ENCODE peak calls at places on chromosome 18, in seven cellular contexts. F is pancreas, P is HFFc6, I is neural crest cell, W is spleen, B is brain microvascular endothelial cell, A is neural progenitor cell. Y is an unnamed sample.
A peak's percentile ranks its signal among the peaks of the same experiment; 100 is the strongest.

GRCh38 chr18:60038731-60039130 is 138.9 kb downstream of the PMAIP1 start:
- DNase-seq in F (no peak), A (no peak), I (no peak), B (no peak), P (no peak), W (no peak), Y (no peak)

GRCh38 chr18:76213996-76214395 is 281.0 kb downstream of the ZNF516 start:
- DNase-seq in W (no peak), I (no peak), P (no peak), B (no peak), F (no peak), A (no peak), Y (no peak)

GRCh38 chr18:8657873-8658521 is 47.4 kb upstream of the MTCL1 start:
- DNase-seq in A (peak; percentile 73), P (no peak), I (no peak), W (no peak), B (no peak), F (no peak), Y (no peak)

GRCh38 chr18:45728341-45729010 is 4.5 kb downstream of the SLC14A1 start:
- DNase-seq in B (no peak), W (no peak), I (no peak), F (no peak), A (no peak), P (no peak), Y (no peak)

GRCh38 chr18:32439241-32439640 is 31.4 kb downstream of the GAREM1 start:
- DNase-seq in I (no peak), B (no peak), A (no peak), P (no peak), W (no peak), F (no peak), Y (no peak)

GRCh38 chr18:47036298-47036874 is 965 bp upstream of the ELOA2 start:
- DNase-seq in A (peak; percentile 39), P (peak; percentile 38), W (no peak), I (peak; percentile 26), B (peak; percentile 36), F (no peak), Y (peak; percentile 8)

GRCh38 chr18:27185025-27185763 is at the start of gene CHST9:
- DNase-seq in A (peak; percentile 73), P (no peak), F (peak; percentile 41), I (peak; percentile 29), W (peak; percentile 73), B (no peak), Y (no peak)

GRCh38 chr18:41216604-41217003 is 738.4 kb upstream of the PIK3C3 start:
- DNase-seq in I (no peak), F (no peak), B (no peak), P (no peak), A (no peak), W (no peak), Y (no peak)

GRCh38 chr18:79943608-79944125 is 7.8 kb downstream of the SLC66A2 start:
- DNase-seq in B (no peak), P (no peak), F (no peak), A (no peak), W (peak; percentile 67), I (no peak), Y (no peak)

GRCh38 chr18:58172031-58172430 is 128.0 kb downstream of the NEDD4L start:
- DNase-seq in A (no peak), P (no peak), I (no peak), W (no peak), F (no peak), B (no peak), Y (no peak)

GRCh38 chr18:69484699-69485396 is 84.2 kb downstream of the DOK6 start:
- DNase-seq in W (no peak), B (peak; percentile 25), A (no peak), F (no peak), P (no peak), I (no peak), Y (no peak)

GRCh38 chr18:67301592-67301991 is 214.9 kb downstream of the DSEL start:
- DNase-seq in A (no peak), I (no peak), F (no peak), W (no peak), B (no peak), P (no peak), Y (no peak)

GRCh38 chr18:59049726-59050660 is 89.7 kb upstream of the SEC11C start:
- DNase-seq in A (peak; percentile 11), I (no peak), W (peak; percentile 56), B (no peak), P (no peak), F (no peak), Y (no peak)

GRCh38 chr18:57547260-57547659 is 39.2 kb downstream of the FECH start:
- DNase-seq in P (no peak), W (no peak), F (no peak), A (no peak), I (no peak), B (no peak), Y (no peak)

GRCh38 chr18:75267643-75268184 is 57.1 kb downstream of the TSHZ1 start:
- DNase-seq in B (no peak), A (no peak), I (no peak), P (no peak), F (no peak), W (no peak), Y (peak; percentile 25)

GRCh38 chr18:46343940-46344372 is 239.8 kb downstream of the HAUS1 start:
- DNase-seq in I (no peak), P (no peak), B (no peak), A (no peak), W (peak; percentile 88), F (no peak), Y (peak; percentile 83)

GRCh38 chr18:43563780-43564179 is 286.5 kb upstream of the SYT4 start:
- DNase-seq in F (peak; percentile 17), P (peak; percentile 25), B (peak; percentile 53), W (no peak), A (peak; percentile 72), I (peak; percentile 32), Y (peak; percentile 8)

GRCh38 chr18:25370391-25370790 is 18.4 kb upstream of the ZNF521 start:
- DNase-seq in W (no peak), I (no peak), P (no peak), B (no peak), A (no peak), F (no peak), Y (no peak)

GRCh38 chr18:38362286-38362792 is 796.7 kb upstream of the CELF4 start:
- DNase-seq in P (no peak), W (no peak), I (no peak), F (no peak), B (no peak), A (peak; percentile 15), Y (no peak)

GRCh38 chr18:3456686-3457069 is 6.7 kb downstream of the TGIF1 start:
- DNase-seq in I (no peak), B (no peak), F (no peak), A (no peak), P (no peak), W (no peak), Y (no peak)

GRCh38 chr18:3164381-3164780 is 55.4 kb downstream of the MYOM1 start:
- DNase-seq in B (no peak), W (no peak), I (no peak), A (no peak), F (no peak), P (no peak), Y (no peak)

GRCh38 chr18:58860747-58861224 is 3.9 kb upstream of the ZNF532 start:
- DNase-seq in P (no peak), W (no peak), F (no peak), I (no peak), B (no peak), A (no peak), Y (no peak)

DNA sequence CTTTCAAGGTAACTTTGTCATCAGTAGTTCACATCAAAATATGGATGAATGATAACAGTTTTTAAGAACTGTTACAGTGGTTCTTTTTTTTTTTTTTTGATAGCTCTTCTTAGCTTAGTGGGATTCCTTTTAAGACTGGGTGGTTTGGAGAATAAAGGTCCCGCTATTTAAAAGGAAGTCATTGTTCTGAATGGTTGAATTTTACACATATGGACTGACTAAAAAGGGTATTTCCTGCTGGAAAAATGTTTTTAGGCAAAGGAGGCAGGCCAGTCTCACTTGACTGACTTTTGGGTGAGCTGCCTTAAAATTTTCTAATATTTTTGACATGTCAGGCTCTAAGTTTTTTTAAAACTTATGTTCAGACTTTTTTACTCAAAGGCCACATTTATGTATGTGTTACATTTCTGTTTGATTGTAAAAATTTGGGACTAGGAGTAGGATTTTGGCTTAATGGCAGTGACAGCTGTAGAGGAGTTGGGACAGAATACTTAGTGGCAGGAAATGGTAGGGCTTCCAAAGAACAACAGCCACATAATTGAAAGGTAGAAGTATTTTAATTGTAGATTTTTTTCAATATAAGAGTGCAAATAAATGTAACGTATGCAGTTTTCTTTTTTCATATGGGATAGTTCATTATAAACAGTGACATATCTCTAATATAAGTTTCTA is 13.7 kb downstream of the VAPA start:
- DNase-seq in B (no peak), P (no peak), A (no peak), F (no peak), W (no peak), I (no peak), Y (no peak)
- TF ChIP-seq CTCF in B (no peak), P (no peak), A (no peak), F (no peak), W (no peak), I (no peak), Y (no peak)

GRCh38 chr18:53566622-53567021 is 657.8 kb downstream of the MBD2 start:
- DNase-seq in F (no peak), P (no peak), I (no peak), A (no peak), B (no peak), W (no peak), Y (no peak)

GRCh38 chr18:53567935-53568574 is 656.4 kb downstream of the MBD2 start:
- DNase-seq in W (no peak), B (peak; percentile 6), A (peak; percentile 57), I (peak; percentile 4), P (peak; percentile 33), F (no peak), Y (peak; percentile 1)
- TF ChIP-seq CTCF in W (peak; percentile 45), B (peak; percentile 51), A (peak; percentile 72), I (peak; percentile 75), P (peak; percentile 83), F (no peak), Y (peak; percentile 61)

DNA sequence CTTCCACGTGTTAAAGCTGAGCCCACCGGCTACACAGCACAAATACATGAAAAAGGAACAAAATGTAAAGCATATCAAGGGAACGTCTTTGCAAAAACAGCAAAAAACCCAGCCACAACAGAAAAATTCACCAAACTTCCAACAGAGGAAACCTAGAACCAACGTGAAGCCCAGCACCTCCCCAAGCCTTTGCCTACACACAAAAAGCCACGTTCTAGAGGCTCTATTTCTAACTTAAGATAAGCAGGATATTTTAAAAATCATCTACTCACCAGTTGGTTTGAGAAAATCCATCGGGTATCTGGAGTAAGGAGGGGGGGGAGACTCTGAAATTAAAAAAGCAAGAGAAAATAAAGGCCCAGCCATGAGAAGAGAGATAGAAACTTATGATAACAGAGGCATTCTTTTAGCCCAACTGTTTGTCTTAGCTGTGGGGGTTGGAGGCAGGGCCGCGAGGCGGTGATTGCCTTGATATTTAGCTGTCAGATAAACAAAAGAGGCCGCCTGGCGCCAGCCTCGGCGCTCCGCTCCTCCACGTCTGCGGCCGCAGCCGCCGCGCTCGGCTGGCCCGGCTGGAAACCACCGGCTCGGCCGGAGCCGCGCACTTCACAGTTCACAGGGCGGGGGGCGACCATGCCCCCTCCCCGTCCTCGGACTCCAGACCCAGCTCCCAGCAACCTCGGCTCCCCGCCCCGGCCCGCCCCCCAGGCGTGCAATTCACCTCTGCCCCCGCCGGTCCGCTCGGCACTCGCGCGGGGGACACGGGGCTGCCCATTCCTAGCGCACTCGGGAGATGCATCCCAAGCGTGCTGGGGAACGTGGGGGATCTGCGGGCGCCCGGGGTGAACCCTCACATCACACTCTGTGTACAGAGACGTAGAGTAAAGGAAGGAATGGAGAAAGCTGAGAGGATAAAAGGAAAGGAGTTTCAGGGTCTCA is 2.4 kb downstream of the SMAD7 start:
- DNase-seq in A (peak; percentile 88), F (peak; percentile 38), I (peak; percentile 38), W (peak; percentile 90), B (peak; percentile 79), P (peak; percentile 74), Y (peak; percentile 60)
- TF ChIP-seq CTCF in A (no peak), F (no peak), I (no peak), W (no peak), B (no peak), P (no peak), Y (no peak)

GRCh38 chr18:63783394-63783793 is 8.2 kb downstream of the SERPINB7 start:
- DNase-seq in B (no peak), A (no peak), P (no peak), F (no peak), W (no peak), I (no peak), Y (peak; percentile 7)
- TF ChIP-seq CTCF in B (no peak), A (no peak), P (no peak), F (no peak), W (no peak), I (no peak), Y (no peak)

Y was measured in activated CD8-positive, alpha-beta T cell treated with anti-CD3 and anti-CD28 coated beads for 36 hours.